ENCODE peak calls at places on chromosomes 7 and 10, in nine cellular contexts. V, W, M, J, D, L, P, U and Q are unnamed samples.

GRCh38 chr10:84178387-84178697 is 4.7 kb downstream of the GPR15LG start:
- DNase-seq in P (no peak), L (no peak), J (no peak), D (no peak), W (no peak), U (no peak), V (peak), M (no peak), Q (no peak)

GRCh38 chr10:26699631-26700030 is 2.1 kb downstream of the PDSS1 start:
- DNase-seq in U (no peak), P (no peak), W (no peak), D (no peak), V (no peak), L (no peak), M (no peak), J (no peak), Q (no peak)

GRCh38 chr7:5417106-5418071 is 6.2 kb downstream of the TNRC18 start:
- DNase-seq in P (peak), D (no peak), M (no peak), J (no peak), L (no peak), U (peak), V (no peak), W (no peak), Q (no peak)

GRCh38 chr7:50359995-50360925 is 55.7 kb downstream of the IKZF1 start:
- DNase-seq in V (no peak), D (no peak), P (no peak), M (no peak), W (peak), L (no peak), U (no peak), J (peak), Q (no peak)

GRCh38 chr10:69642747-69643146 is 12.7 kb downstream of the FAM241B start:
- DNase-seq in W (no peak), D (no peak), L (no peak), J (no peak), U (no peak), V (no peak), M (no peak), P (no peak), Q (no peak)

GRCh38 chr10:14385591-14386201 is 55.0 kb upstream of the FRMD4A start:
- DNase-seq in U (peak), M (no peak), P (no peak), W (no peak), D (no peak), V (no peak), L (no peak), J (no peak), Q (no peak)

GRCh38 chr10:31942435-31942834 is 13.8 kb upstream of the ARHGAP12 start:
- DNase-seq in W (no peak), J (no peak), M (no peak), L (no peak), D (no peak), P (no peak), V (no peak), U (no peak), Q (no peak)

GRCh38 chr7:85125679-85126078 is 61.2 kb downstream of the SEMA3D start:
- DNase-seq in V (no peak), M (no peak), P (peak), J (no peak), U (no peak), W (no peak), L (no peak), D (no peak), Q (no peak)

GRCh38 chr7:130137207-130137606 is 66.9 kb downstream of the KLHDC10 start:
- DNase-seq in U (no peak), D (no peak), W (no peak), P (no peak), M (no peak), L (no peak), J (no peak), V (no peak), Q (no peak)

GRCh38 chr7:36604801-36605200 is 119.5 kb downstream of the AOAH start:
- DNase-seq in L (no peak), J (no peak), D (no peak), M (no peak), V (peak), P (no peak), U (no peak), W (no peak), Q (no peak)

GRCh38 chr10:133162178-133162909 is 2.3 kb downstream of the KNDC1 start:
- DNase-seq in L (no peak), M (peak), P (no peak), U (no peak), J (no peak), D (no peak), W (no peak), V (no peak), Q (no peak)

GRCh38 chr7:22016547-22016946 is 70.8 kb upstream of the CDCA7L start:
- DNase-seq in P (no peak), W (no peak), J (no peak), V (no peak), L (no peak), U (no peak), D (no peak), M (no peak), Q (no peak)

GRCh38 chr7:13288516-13288915 is 601.1 kb downstream of the ARL4A start:
- DNase-seq in V (peak), W (no peak), U (no peak), P (peak), M (no peak), D (no peak), L (no peak), J (no peak), Q (no peak)

GRCh38 chr7:158206341-158206740 is 381.3 kb downstream of the PTPRN2 start:
- DNase-seq in L (no peak), P (no peak), V (no peak), U (no peak), W (no peak), D (no peak), J (no peak), M (no peak), Q (no peak)

GRCh38 chr7:14851610-14852009 is 50.9 kb downstream of the DGKB start:
- DNase-seq in J (no peak), V (no peak), P (no peak), D (no peak), M (no peak), U (no peak), L (no peak), W (no peak), Q (no peak)

GRCh38 chr7:158111906-158112570 is 475.6 kb downstream of the PTPRN2 start:
- DNase-seq in M (no peak), U (no peak), J (peak), V (no peak), L (no peak), W (no peak), P (no peak), D (no peak), Q (no peak)

GRCh38 chr10:132397671-132398565 is 918 bp downstream of the PWWP2B start:
- DNase-seq in J (no peak), U (peak), V (peak), D (peak), L (no peak), W (no peak), P (peak), M (no peak), Q (peak)

GRCh38 chr7:80134536-80135305 is at the start of gene GNAI1:
- DNase-seq in L (no peak), V (peak), J (peak), M (peak), W (peak), D (peak), U (peak), P (peak), Q (peak)

GRCh38 chr10:95566121-95566520 is 5.0 kb upstream of the SORBS1 start:
- DNase-seq in J (no peak), D (no peak), W (no peak), M (no peak), L (no peak), U (no peak), V (no peak), P (no peak), Q (no peak)

GRCh38 chr7:121394709-121395140 is 1.4 kb downstream of the FAM3C start:
- DNase-seq in V (no peak), D (no peak), U (no peak), J (no peak), P (no peak), L (no peak), W (no peak), M (no peak), Q (no peak)

GRCh38 chr7:77455334-77455733 is 39.2 kb upstream of the GSAP start:
- DNase-seq in M (peak), J (no peak), W (no peak), L (peak), P (peak), U (peak), D (peak), V (peak), Q (peak)

GRCh38 chr7:109062798-109063197 is 493.1 kb downstream of the DNAJB9 start:
- DNase-seq in U (no peak), V (no peak), L (no peak), W (no peak), J (no peak), P (no peak), M (no peak), D (no peak), Q (no peak)

GRCh38 chr7:8637322-8637721 is 203.9 kb downstream of the NXPH1 start:
- DNase-seq in P (no peak), M (no peak), D (no peak), W (no peak), V (no peak), U (no peak), L (no peak), J (no peak), Q (no peak)

GRCh38 chr7:24912874-24913514 is 67.0 kb downstream of the OSBPL3 start:
- DNase-seq in W (peak), U (no peak), V (no peak), P (no peak), M (no peak), D (no peak), L (no peak), J (no peak), Q (no peak)

GRCh38 chr10:93816123-93816747 is 58.5 kb downstream of the LGI1 start:
- DNase-seq in L (no peak), U (peak), M (peak), V (peak), P (peak), D (peak), J (no peak), W (peak), Q (peak)

GRCh38 chr7:156865493-156865892 is 27.5 kb downstream of the LMBR1 start:
- DNase-seq in M (no peak), D (no peak), P (no peak), U (no peak), L (no peak), J (no peak), W (no peak), V (no peak), Q (no peak)

GRCh38 chr10:113825791-113826190 is 28.1 kb downstream of the DCLRE1A start:
- DNase-seq in V (no peak), U (no peak), J (no peak), L (no peak), M (no peak), W (no peak), P (no peak), D (no peak), Q (no peak)

GRCh38 chr10:113819989-113820388 is 33.9 kb downstream of the DCLRE1A start:
- DNase-seq in P (no peak), L (no peak), U (no peak), W (peak), V (no peak), M (no peak), D (no peak), J (no peak), Q (no peak)

GRCh38 chr10:113822174-113822573 is 31.7 kb downstream of the DCLRE1A start:
- DNase-seq in W (peak), M (no peak), L (no peak), U (no peak), V (no peak), D (no peak), P (no peak), J (no peak), Q (no peak)

GRCh38 chr10:113820507-113820906 is 33.4 kb downstream of the DCLRE1A start:
- DNase-seq in P (no peak), J (no peak), M (no peak), L (no peak), D (no peak), V (no peak), W (peak), U (no peak), Q (no peak)
- TF ChIP-seq CTCF in P (no peak), J (no peak), M (no peak), L (peak), D (no peak), V (no peak), W (peak), U (peak), Q (peak)

GRCh38 chr10:89337493-89337892 is 9.7 kb downstream of the IFIT3 start:
- DNase-seq in U (no peak), L (no peak), D (no peak), J (no peak), V (peak), P (peak), W (no peak), M (no peak), Q (peak)

GRCh38 chr10:89342219-89342966 is 14.6 kb downstream of the IFIT3 start:
- DNase-seq in P (peak), W (no peak), V (peak), L (no peak), U (no peak), J (no peak), D (peak), M (peak), Q (peak)

GRCh38 chr10:89341136-89341535 is 13.3 kb downstream of the IFIT3 start:
- DNase-seq in D (no peak), U (no peak), M (no peak), V (no peak), P (no peak), J (no peak), W (no peak), L (no peak), Q (no peak)

GRCh38 chr10:89338717-89339116 is 10.9 kb downstream of the IFIT3 start:
- DNase-seq in J (no peak), L (no peak), D (no peak), W (no peak), U (no peak), M (no peak), P (no peak), V (no peak), Q (no peak)

DNA sequence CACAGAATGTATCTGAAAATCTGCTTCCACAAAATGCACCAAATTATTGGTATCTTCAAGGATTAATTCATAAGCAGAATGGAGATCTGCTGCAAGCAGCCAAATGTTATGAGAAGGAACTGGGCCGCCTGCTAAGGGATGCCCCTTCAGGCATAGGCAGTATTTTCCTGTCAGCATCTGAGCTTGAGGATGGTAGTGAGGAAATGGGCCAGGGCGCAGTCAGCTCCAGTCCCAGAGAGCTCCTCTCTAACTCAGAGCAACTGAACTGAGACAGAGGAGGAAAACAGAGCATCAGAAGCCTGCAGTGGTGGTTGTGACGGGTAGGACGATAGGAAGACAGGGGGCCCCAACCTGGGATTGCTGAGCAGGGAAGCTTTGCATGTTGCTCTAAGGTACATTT is 12.1 kb downstream of the IFIT3 start:
- DNase-seq in W (no peak), U (no peak), P (no peak), D (no peak), V (no peak), J (no peak), M (no peak), L (no peak), Q (no peak)
- H3K4me3 ChIP-seq in W (no peak), U (no peak), P (no peak), D (no peak), V (no peak), J (no peak), M (peak), L (no peak), Q (no peak)

DNA sequence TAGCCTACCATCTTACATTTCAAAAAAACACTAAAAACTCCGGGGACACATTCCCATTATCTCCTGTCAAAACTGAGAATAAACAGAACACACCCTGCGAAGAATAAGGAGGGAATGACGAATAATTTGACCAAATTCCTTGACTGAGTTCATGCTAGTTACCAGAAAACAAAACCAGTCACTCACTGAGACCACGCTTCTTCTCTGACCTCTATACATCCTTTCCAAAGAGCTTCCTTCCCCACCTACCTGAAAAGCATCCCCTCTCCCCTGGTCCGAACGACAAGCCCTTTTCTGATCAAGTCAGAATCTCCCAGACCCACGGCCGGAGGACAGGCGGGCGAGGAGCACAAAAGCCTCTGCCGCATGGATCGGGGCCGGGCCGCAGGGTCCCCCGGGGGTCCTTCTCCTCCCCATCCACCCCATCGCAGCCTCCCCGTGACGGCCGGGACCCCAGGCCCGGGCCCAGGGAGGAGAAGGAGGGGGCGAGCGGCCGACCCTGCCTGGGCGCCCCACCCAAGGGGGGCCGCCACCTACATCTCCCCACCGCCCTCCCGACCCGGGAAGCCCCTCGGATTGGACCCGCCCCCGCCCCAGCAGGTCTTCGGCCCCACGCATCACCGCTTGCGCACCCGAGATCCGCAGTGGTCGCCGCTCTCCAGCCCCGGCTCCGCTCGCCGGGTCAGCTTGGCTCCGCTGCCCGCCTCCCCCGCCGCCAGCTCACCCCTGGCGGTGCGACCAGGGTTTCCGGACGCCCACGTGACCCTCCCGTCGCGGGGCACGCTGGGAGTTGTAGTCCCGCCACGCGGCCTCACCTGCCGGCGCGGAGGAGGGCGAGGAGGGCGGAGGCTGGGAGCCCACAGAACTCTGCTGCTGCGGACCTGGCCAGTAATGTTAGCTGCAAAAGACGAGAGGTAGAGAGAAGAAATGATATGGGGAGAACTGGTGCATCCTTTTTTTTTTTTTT is at the start of gene SLC37A3:
- DNase-seq in W (peak), M (peak), J (peak), P (peak), D (peak), V (peak), U (peak), L (no peak), Q (peak)
- TF ChIP-seq CTCF in W (no peak), M (peak), J (peak), P (no peak), D (peak), V (no peak), U (no peak), L (no peak), Q (no peak)

DNA sequence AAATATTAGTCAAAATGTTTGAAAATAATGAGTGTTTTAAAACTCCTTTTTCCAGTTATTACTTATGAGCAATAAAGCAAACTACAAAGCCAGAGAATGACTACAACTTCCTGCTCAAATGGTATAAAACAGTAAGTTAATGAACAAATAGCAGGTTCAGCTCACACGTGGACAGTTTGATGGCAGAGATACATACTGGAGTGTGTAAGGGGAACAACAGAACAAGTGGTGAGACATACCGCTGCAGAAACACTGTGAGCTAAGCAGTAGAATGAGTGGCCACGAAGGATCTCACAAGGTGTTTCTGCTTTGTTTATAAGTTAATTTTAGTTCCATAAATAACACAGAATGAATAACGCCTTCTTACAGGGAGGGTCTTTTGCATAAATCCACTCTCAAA is 3.0 kb upstream of the MKX start:
- DNase-seq in L (no peak), P (no peak), V (no peak), J (no peak), U (no peak), D (no peak), W (no peak), M (no peak), Q (no peak)
- H3K4me3 ChIP-seq in L (no peak), P (no peak), V (no peak), J (no peak), U (no peak), D (no peak), W (no peak), M (no peak), Q (no peak)

DNA sequence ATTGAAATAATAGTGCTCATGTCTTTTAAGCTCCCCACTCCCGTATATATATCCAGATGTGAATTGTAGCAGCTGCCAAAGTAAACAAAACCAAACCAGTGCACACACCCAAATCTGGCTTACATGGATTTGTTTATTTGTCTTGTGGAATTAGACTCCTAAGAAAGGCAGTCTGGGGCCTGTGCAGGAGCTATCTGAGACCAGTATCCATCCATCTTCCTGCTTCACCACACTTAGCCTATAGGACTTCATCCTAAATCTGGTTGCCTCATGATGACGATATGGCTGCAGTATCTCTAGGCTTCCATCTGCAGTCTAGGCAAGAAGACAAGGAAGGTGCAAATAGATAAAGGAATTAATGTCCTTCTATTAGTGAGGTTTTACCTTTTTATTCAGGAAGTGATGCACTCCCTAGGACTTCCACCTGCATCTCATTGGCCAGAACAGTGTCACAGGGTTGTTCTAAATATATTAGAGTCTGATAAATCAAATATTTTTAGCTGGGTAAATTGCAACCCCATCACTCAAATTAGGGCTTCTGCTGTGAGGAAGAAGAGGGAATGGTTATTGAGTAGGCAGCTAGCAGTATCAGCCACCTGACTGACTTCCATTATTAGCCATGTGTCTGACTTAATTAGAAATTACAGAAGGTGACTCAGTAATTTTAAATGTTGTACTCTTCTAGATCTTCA is 6.0 kb downstream of the WIPF3 start:
- DNase-seq in D (no peak), M (no peak), L (no peak), U (no peak), V (no peak), W (no peak), J (no peak), P (no peak), Q (no peak)
- TF ChIP-seq CTCF in D (no peak), M (no peak), L (no peak), U (no peak), V (no peak), W (no peak), J (no peak), P (no peak), Q (no peak)